ENCODE peak calls at places on chromosomes 2 and 18, in four cellular contexts. O is HepG2, E is GM12878, C is H1. B is an unnamed sample.

GRCh38 chr2:135203944-135204343 is 151.9 kb downstream of the RAB3GAP1 start:
- DNase-seq in E (no peak), O (no peak), C (no peak), B (no peak)

GRCh38 chr2:224786848-224787247 is 70.7 kb upstream of the CCDC195 start:
- DNase-seq in E (no peak), O (no peak), C (no peak), B (no peak)

GRCh38 chr2:237714690-237715458 is 83.7 kb upstream of the RBM44 start:
- DNase-seq in C (no peak), O (peak; percentile 35), E (no peak), B (no peak)

GRCh38 chr2:73699437-73699836 is 37.7 kb downstream of the TPRKB start:
- DNase-seq in C (no peak), E (no peak), O (no peak), B (no peak)

GRCh38 chr18:27794527-27794926 is 382.4 kb downstream of the CDH2 start:
- DNase-seq in E (no peak), O (no peak), C (no peak), B (no peak)

GRCh38 chr2:175726213-175726612 is 275.9 kb downstream of the LNPK start:
- DNase-seq in C (no peak), E (no peak), O (no peak), B (no peak)

GRCh38 chr2:196537311-196537710 is 102.2 kb upstream of the CCDC150 start:
- DNase-seq in O (no peak), C (no peak), E (no peak), B (no peak)

GRCh38 chr2:18856766-18857165 is 267.4 kb upstream of the NT5C1B start:
- DNase-seq in O (no peak), E (no peak), C (no peak), B (no peak)

GRCh38 chr2:198327526-198327925 is 523.1 kb downstream of the PLCL1 start:
- DNase-seq in E (no peak), O (no peak), C (no peak), B (no peak)

GRCh38 chr2:134818321-134818720 is 20.1 kb upstream of the ACMSD start:
- DNase-seq in O (no peak), E (no peak), C (no peak), B (no peak)

GRCh38 chr2:43220982-43221659 is 5.3 kb downstream of the ZFP36L2 start:
- DNase-seq in E (no peak), O (no peak), C (peak; percentile 62), B (no peak)

GRCh38 chr18:63454497-63454896 is 22.3 kb upstream of the SERPINB5 start:
- DNase-seq in C (no peak), O (no peak), E (no peak), B (no peak)

GRCh38 chr2:40325111-40325510 is 126.8 kb downstream of the SLC8A1 start:
- DNase-seq in C (no peak), E (no peak), O (no peak), B (no peak)

GRCh38 chr2:208112969-208113368 is 11.4 kb downstream of the CRYGD start:
- DNase-seq in C (peak; percentile 62), E (no peak), O (no peak), B (peak; percentile 31)

GRCh38 chr2:72963423-72964145 is 46.3 kb downstream of the EMX1 start:
- DNase-seq in E (no peak), C (peak; percentile 76), O (no peak), B (no peak)

GRCh38 chr2:96361751-96362150 is 26.2 kb downstream of the NCAPH start:
- DNase-seq in E (no peak), C (no peak), O (no peak), B (no peak)

GRCh38 chr2:213065583-213066444 is 85.6 kb downstream of the IKZF2 start:
- DNase-seq in C (no peak), E (no peak), O (no peak), B (peak; percentile 13)

GRCh38 chr18:61575419-61575818 is 242.2 kb downstream of the CDH20 start:
- DNase-seq in C (no peak), E (no peak), O (no peak), B (no peak)

GRCh38 chr18:47975105-47975504 is 44.6 kb upstream of the SMAD2 start:
- DNase-seq in E (no peak), C (no peak), O (no peak), B (no peak)

GRCh38 chr18:23460285-23461273 is 7.5 kb downstream of the RIOK3 start:
- DNase-seq in O (peak; percentile 76), E (no peak), C (no peak), B (no peak)

GRCh38 chr2:96934831-96935545 is 51.4 kb downstream of the FAM178B start:
- DNase-seq in C (no peak), O (no peak), E (no peak), B (no peak)

GRCh38 chr18:27413495-27414401 is 228.6 kb upstream of the CHST9 start:
- DNase-seq in C (no peak), E (no peak), O (no peak), B (no peak)

GRCh38 chr2:46132996-46133395 is 164.2 kb upstream of the EPAS1 start:
- DNase-seq in E (no peak), C (no peak), O (no peak), B (no peak)

GRCh38 chr2:10124538-10125045 is 2.1 kb downstream of the RRM2 start:
- DNase-seq in E (no peak), O (peak; percentile 82), C (no peak), B (peak; percentile 46)

GRCh38 chr2:28325567-28326468 is 66.8 kb upstream of the FOSL2 start:
- DNase-seq in O (no peak), E (peak; percentile 25), C (no peak), B (no peak)

GRCh38 chr2:30339071-30339470 is 107.7 kb downstream of the LBH start:
- DNase-seq in O (no peak), C (no peak), E (peak; percentile 52), B (no peak)

GRCh38 chr2:101860157-101860556 is 131.6 kb upstream of the IL1R2 start:
- DNase-seq in C (no peak), O (no peak), E (no peak), B (no peak)

GRCh38 chr2:120134263-120134662 is 88.9 kb downstream of the TMEM185B start:
- DNase-seq in O (peak; percentile 87), E (no peak), C (no peak), B (no peak)

GRCh38 chr2:219460424-219460926 is 25.8 kb downstream of the SPEG start:
- DNase-seq in E (no peak), O (no peak), C (peak; percentile 74), B (no peak)

GRCh38 chr2:165469417-165469816 is at the start of gene CSRNP3:
- DNase-seq in C (no peak), E (no peak), O (peak; percentile 42), B (peak; percentile 73)

GRCh38 chr2:207188601-207189000 is 22.9 kb upstream of the KLF7 start:
- DNase-seq in E (no peak), C (no peak), O (no peak), B (no peak)

GRCh38 chr2:104286806-104287205 is 567.1 kb upstream of the POU3F3 start:
- DNase-seq in C (peak; percentile 52), E (no peak), O (no peak), B (peak; percentile 13)

GRCh38 chr2:142286618-142287017 is 155.8 kb upstream of the LRP1B start:
- DNase-seq in C (peak; percentile 55), E (no peak), O (peak; percentile 55), B (peak; percentile 64)

GRCh38 chr2:188766086-188766856 is 207.9 kb upstream of the COL3A1 start:
- DNase-seq in E (no peak), C (no peak), O (no peak), B (no peak)

GRCh38 chr18:40109251-40110049 is 1845.6 kb upstream of the PIK3C3 start:
- DNase-seq in O (no peak), E (no peak), C (no peak), B (peak; percentile 28)

GRCh38 chr2:239264838-239265651 is 135.8 kb downstream of the HDAC4 start:
- DNase-seq in O (no peak), C (no peak), E (no peak), B (no peak)

GRCh38 chr18:32922951-32923430 is 150.2 kb upstream of the KLHL14 start:
- DNase-seq in C (no peak), O (no peak), E (no peak), B (peak; percentile 49)

GRCh38 chr2:157172239-157172638 is 85.3 kb upstream of the GALNT5 start:
- DNase-seq in C (no peak), E (no peak), O (no peak), B (no peak)

GRCh38 chr2:113138428-113139322 is 11.3 kb downstream of the IL1RN start:
- DNase-seq in C (peak; percentile 48), E (peak; percentile 64), O (peak; percentile 76), B (peak; percentile 68)
- TF ChIP-seq SUZ12 in C (no peak), E (no peak), O (no peak), B (no peak)

DNA sequence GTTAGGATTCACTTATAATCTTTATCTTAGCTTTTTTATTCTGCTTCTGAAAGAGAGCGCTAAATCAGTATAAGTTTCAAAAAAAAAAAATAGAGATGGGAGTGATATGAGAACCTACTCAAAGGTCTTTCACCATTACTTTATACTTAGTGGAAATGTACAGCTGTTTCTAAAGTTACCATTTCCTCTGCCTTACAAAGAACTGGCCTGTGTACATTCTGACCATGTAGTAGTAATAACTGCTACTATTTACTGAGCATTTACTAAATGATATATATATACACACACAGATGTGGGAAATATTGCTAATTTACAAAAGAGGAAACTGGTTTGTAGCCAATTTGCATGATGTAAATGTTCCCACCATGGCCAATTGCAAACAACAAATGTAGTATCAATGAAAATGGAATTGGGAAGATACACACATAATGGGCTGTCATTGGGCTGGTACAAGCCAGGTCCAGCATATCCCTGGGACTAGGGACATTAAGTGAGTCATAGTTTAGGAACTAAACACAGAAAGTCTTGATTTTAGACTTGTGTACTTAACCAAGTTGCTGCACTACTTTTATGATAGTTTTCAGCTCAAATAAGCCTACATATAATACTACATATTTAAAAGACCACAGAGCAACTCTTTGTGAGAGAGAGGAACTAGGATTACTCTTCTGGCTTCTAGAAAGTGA is 67.1 kb downstream of the DYNC1I2 start:
- DNase-seq in C (no peak), O (no peak), E (no peak), B (no peak)
- TF ChIP-seq SP1 in C (no peak), O (no peak), E (no peak), B (no peak)

GRCh38 chr2:71453404-71454220 is at the start of gene DYSF:
- DNase-seq in C (peak; percentile 87), E (no peak), O (no peak), B (no peak)
- TF ChIP-seq SUZ12 in C (peak; percentile 52), E (peak; percentile 68), O (no peak), B (no peak)

GRCh38 chr2:235935773-235936172 is 232.4 kb downstream of the GBX2 start:
- DNase-seq in E (no peak), C (no peak), O (no peak), B (no peak)
- TF ChIP-seq SP1 in E (no peak), C (no peak), O (no peak), B (no peak)

B was measured in HEK293T.